ENCODE peak calls at places on chromosomes 2 and 18, in six cellular contexts. Z, C, G, H, F and U are unnamed samples.
A peak's percentile ranks its signal among the peaks of the same experiment; 100 is the strongest.

GRCh38 chr2:160968183-160968582 is 192.0 kb upstream of the TANK start:
- DNase-seq in Z (no peak), C (no peak), G (no peak), H (no peak), F (no peak), U (no peak)

GRCh38 chr2:119218478-119219064 is 5.1 kb upstream of the STEAP3 start:
- DNase-seq in Z (peak; percentile 58), C (peak; percentile 48), G (no peak), H (peak; percentile 5), F (peak; percentile 63), U (peak; percentile 81)

GRCh38 chr2:164843346-164843841 is 1.8 kb upstream of the COBLL1 start:
- DNase-seq in Z (no peak), C (no peak), G (no peak), H (no peak), F (no peak), U (peak; percentile 23)

GRCh38 chr2:690799-691198 is 13.6 kb upstream of the TMEM18 start:
- DNase-seq in Z (no peak), C (no peak), G (no peak), H (no peak), F (no peak), U (no peak)

GRCh38 chr2:58904091-58904490 is 663.0 kb upstream of the FANCL start:
- DNase-seq in Z (no peak), C (no peak), G (no peak), H (no peak), F (no peak), U (no peak)

GRCh38 chr2:24121469-24121868 is 1.7 kb downstream of the PFN4 start:
- DNase-seq in Z (peak; percentile 43), C (no peak), G (no peak), H (no peak), F (no peak), U (peak; percentile 54)

GRCh38 chr2:40384714-40385113 is 67.2 kb downstream of the SLC8A1 start:
- DNase-seq in Z (no peak), C (no peak), G (no peak), H (no peak), F (no peak), U (no peak)

GRCh38 chr2:74856004-74856578 is 22.2 kb downstream of the HK2 start:
- DNase-seq in Z (no peak), C (no peak), G (no peak), H (no peak), F (no peak), U (no peak)

GRCh38 chr2:203869610-203870042 is 2.1 kb downstream of the CTLA4 start:
- DNase-seq in Z (no peak), C (no peak), G (no peak), H (no peak), F (no peak), U (no peak)

GRCh38 chr2:155099784-155100183 is 401.3 kb downstream of the KCNJ3 start:
- DNase-seq in Z (no peak), C (no peak), G (no peak), H (no peak), F (no peak), U (no peak)

GRCh38 chr18:67590571-67591141 is 74.1 kb upstream of the DSEL start:
- DNase-seq in Z (no peak), C (no peak), G (no peak), H (no peak), F (no peak), U (peak; percentile 76)

GRCh38 chr2:224938670-224939309 is 103.5 kb downstream of the DOCK10 start:
- DNase-seq in Z (peak; percentile 60), C (no peak), G (no peak), H (peak; percentile 64), F (no peak), U (no peak)

GRCh38 chr18:47118986-47119385 is 31.3 kb downstream of the HDHD2 start:
- DNase-seq in Z (no peak), C (no peak), G (no peak), H (no peak), F (no peak), U (no peak)

GRCh38 chr18:65846107-65846506 is 95.3 kb downstream of the CDH7 start:
- DNase-seq in Z (no peak), C (no peak), G (no peak), H (no peak), F (no peak), U (no peak)

GRCh38 chr2:38076250-38076709 is 329 bp upstream of the CYP1B1 start:
- DNase-seq in Z (peak; percentile 92), C (peak; percentile 75), G (peak; percentile 87), H (no peak), F (peak; percentile 79), U (peak; percentile 85)

GRCh38 chr2:29317077-29317517 is 201.9 kb downstream of the CLIP4 start:
- DNase-seq in Z (no peak), C (no peak), G (peak; percentile 48), H (no peak), F (no peak), U (no peak)

GRCh38 chr2:130755234-130756040 is at the start of gene AMER3:
- DNase-seq in Z (peak; percentile 72), C (no peak), G (no peak), H (no peak), F (no peak), U (no peak)

GRCh38 chr2:173090973-173091660 is 15.5 kb downstream of the MAP3K20 start:
- DNase-seq in Z (no peak), C (no peak), G (peak; percentile 89), H (no peak), F (peak; percentile 40), U (no peak)

GRCh38 chr18:57575542-57575941 is 11.0 kb downstream of the FECH start:
- DNase-seq in Z (no peak), C (no peak), G (no peak), H (no peak), F (no peak), U (no peak)

GRCh38 chr2:136135924-136136906 is 18.3 kb upstream of the CXCR4 start:
- DNase-seq in Z (no peak), C (peak; percentile 72), G (no peak), H (peak; percentile 93), F (no peak), U (no peak)

GRCh38 chr2:10266133-10266620 is 36.5 kb upstream of the HPCAL1 start:
- DNase-seq in Z (no peak), C (no peak), G (peak; percentile 25), H (no peak), F (peak; percentile 20), U (no peak)

GRCh38 chr18:36454848-36455458 is 157.4 kb downstream of the FHOD3 start:
- DNase-seq in Z (no peak), C (no peak), G (no peak), H (no peak), F (no peak), U (no peak)

GRCh38 chr18:67932261-67932660 is 415.7 kb upstream of the DSEL start:
- DNase-seq in Z (no peak), C (no peak), G (no peak), H (no peak), F (no peak), U (no peak)

GRCh38 chr18:78396077-78396476 is 583.5 kb upstream of the SALL3 start:
- DNase-seq in Z (no peak), C (no peak), G (no peak), H (no peak), F (no peak), U (no peak)

GRCh38 chr18:61891271-61891670 is 1.5 kb downstream of the RNF152 start:
- DNase-seq in Z (no peak), C (no peak), G (no peak), H (no peak), F (no peak), U (no peak)

GRCh38 chr18:61887838-61888237 is 5.0 kb downstream of the RNF152 start:
- DNase-seq in Z (no peak), C (no peak), G (no peak), H (no peak), F (no peak), U (no peak)

GRCh38 chr18:61890344-61890743 is 2.5 kb downstream of the RNF152 start:
- DNase-seq in Z (no peak), C (no peak), G (no peak), H (no peak), F (no peak), U (no peak)

GRCh38 chr18:61888622-61889021 is 4.2 kb downstream of the RNF152 start:
- DNase-seq in Z (no peak), C (no peak), G (no peak), H (no peak), F (no peak), U (no peak)

DNA sequence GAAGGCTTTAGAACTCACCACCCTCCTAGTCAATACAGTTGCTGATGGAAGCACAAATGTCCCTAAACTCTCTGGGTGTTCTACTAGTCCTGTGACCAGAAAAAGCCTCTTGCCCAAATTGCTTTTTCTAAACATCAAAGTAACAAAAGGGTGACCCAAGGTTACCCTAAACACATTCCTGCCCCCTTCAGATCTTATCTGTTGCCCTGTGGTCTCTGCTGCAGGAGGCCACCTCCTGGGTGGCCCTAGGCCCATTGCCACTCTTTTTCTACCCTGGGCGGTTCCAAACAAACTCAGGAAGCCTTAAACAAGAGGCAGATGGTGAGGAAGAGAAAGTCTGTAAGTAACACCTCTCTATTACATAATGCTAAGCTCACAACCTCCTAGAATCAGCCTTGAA is 3.3 kb downstream of the RNF152 start:
- DNase-seq in Z (no peak), C (no peak), G (no peak), H (no peak), F (no peak), U (no peak)
- H3K4me3 ChIP-seq in Z (no peak overlapping the region), C (no peak overlapping the region), G (no peak overlapping the region), H (no peak overlapping the region), F (no peak overlapping the region), U (no peak overlapping the region)

DNA sequence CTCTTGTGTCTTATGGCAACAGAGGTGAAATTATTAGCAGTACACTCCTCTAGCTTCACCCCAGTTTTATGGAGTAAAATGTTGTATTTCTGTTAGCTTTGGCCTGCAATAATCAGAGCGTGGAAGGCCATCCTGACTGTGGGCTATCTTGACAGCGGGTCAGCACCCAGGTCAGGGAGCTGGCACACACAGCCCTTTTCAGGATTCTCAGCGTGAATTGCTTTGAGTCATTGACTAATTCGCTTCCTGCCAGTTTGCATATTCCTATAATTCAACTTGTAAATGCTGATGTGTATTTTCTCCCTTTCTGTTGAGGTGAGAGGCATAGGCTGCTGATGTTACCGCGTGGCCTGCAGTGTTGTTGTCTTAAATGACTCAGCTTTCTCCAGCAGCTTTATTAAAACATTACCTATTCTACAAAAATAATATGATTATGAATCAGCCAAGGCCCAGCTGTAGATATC is 109.6 kb upstream of the EML6 start:
- DNase-seq in Z (no peak), C (no peak), G (no peak), H (no peak), F (no peak), U (peak; percentile 33)
- H3K27ac ChIP-seq in Z (no peak overlapping the region), C (peak overlapping the region; percentile 8), G (no peak overlapping the region), H (no peak overlapping the region), F (no peak overlapping the region), U (peak overlapping the region; percentile 61)

DNA sequence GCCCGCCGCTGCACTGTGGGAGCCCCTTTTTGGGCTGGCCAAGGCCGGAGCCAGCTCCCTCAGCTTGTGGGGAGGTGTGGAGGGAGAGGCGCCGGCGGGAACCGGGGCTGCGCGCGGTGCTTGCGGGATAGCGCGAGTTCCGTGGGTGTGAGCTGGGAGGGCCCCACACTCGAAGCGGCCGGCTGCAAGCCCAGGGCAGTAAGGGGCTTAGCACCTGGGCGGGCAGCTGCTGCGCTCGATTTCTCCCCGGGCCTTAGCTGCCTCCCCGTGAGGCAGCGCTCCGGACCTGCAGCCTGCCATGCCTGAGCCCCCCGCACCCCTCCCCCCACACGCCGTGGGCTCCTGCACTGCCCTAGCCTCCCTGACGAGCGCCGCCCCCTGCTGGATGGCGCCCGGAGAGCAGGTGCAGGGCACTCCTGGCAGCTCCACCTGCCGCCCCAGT is 124.4 kb downstream of the CCDC178 start:
- DNase-seq in Z (peak; percentile 49), C (no peak), G (no peak), H (no peak), F (no peak), U (no peak)
- H3K4me3 ChIP-seq in Z (peak overlapping the region; percentile 24), C (no peak overlapping the region), G (no peak overlapping the region), H (no peak overlapping the region), F (no peak overlapping the region), U (no peak overlapping the region)

GRCh38 chr2:207970825-207971142 is 54.5 kb downstream of the PLEKHM3 start:
- DNase-seq in Z (no peak), C (no peak), G (no peak), H (no peak), F (no peak), U (no peak)
- H3K27ac ChIP-seq in Z (peak overlapping the region; percentile 93), C (no peak overlapping the region), G (no peak overlapping the region), H (no peak overlapping the region), F (no peak overlapping the region), U (no peak overlapping the region)